ENCODE peak calls at places on chromosomes 3 and 15, in ten cellular contexts. W is Daoy; G is fibroblast of pulmonary artery; M is fibroblast of lung; D is activated naive CD4-positive, alpha-beta T cell; J is midbrain; R is NCI-H1105 treated with DMSO at 0.1 percent for 48 hours; N is AG08396; X is Peyer's patch; L is activated CD4-positive, CD25-positive, alpha-beta regulatory T cell treated with anti-CD3 and anti-CD28 coated beads, Interleukin-2, amount 50 U/mL, for 16 hours. I is an unnamed sample.

GRCh38 chr3:156790141-156790540 is 36.0 kb upstream of the LEKR1 start:
- DNase-seq in J (no peak), L (no peak), N (no peak), G (peak; percentile 22), X (no peak), W (no peak), D (no peak), M (peak; percentile 67), R (no peak), I (no peak)

GRCh38 chr3:40631341-40631995 is 106.7 kb downstream of the ZNF621 start:
- DNase-seq in G (no peak), X (no peak), R (no peak), L (no peak), N (no peak), D (no peak), J (no peak), W (no peak), M (no peak), I (no peak)

GRCh38 chr15:81480645-81481053 is 106.6 kb upstream of the TMC3 start:
- DNase-seq in R (peak; percentile 32), M (peak; percentile 39), G (peak; percentile 77), D (no peak), J (peak; percentile 79), L (no peak), W (peak; percentile 30), X (no peak), N (peak; percentile 24), I (no peak)

GRCh38 chr3:119279101-119279554 is 15.1 kb upstream of the ARHGAP31 start:
- DNase-seq in G (peak; percentile 60), X (no peak), M (no peak), J (peak; percentile 58), N (no peak), D (no peak), R (peak; percentile 28), W (peak; percentile 36), L (no peak), I (no peak)

GRCh38 chr3:146334151-146334550 is 83.2 kb upstream of the PLSCR4 start:
- DNase-seq in R (no peak), J (no peak), G (peak; percentile 67), M (peak; percentile 25), X (no peak), D (no peak), W (peak; percentile 16), L (no peak), N (no peak), I (no peak)

GRCh38 chr3:177679568-177680441 is 482.5 kb upstream of the TBL1XR1 start:
- DNase-seq in D (no peak), R (no peak), W (peak; percentile 85), M (peak; percentile 90), X (no peak), G (peak; percentile 49), L (no peak), J (no peak), N (no peak), I (no peak)

GRCh38 chr3:144221771-144222170 is 250.1 kb downstream of the DIPK2A start:
- DNase-seq in D (no peak), X (no peak), N (no peak), R (peak; percentile 99), M (no peak), G (no peak), J (no peak), W (no peak), L (no peak), I (no peak)

GRCh38 chr3:69385723-69386483 is at the start of gene FRMD4B:
- DNase-seq in X (peak; percentile 64), G (peak; percentile 19), N (peak; percentile 38), D (no peak), R (peak; percentile 38), L (no peak), W (peak; percentile 61), J (peak; percentile 92), M (peak; percentile 24), I (peak; percentile 24)

GRCh38 chr3:185328324-185329004 is 34.5 kb upstream of the MAP3K13 start:
- DNase-seq in J (no peak), G (no peak), L (no peak), D (no peak), R (no peak), N (no peak), W (no peak), X (peak; percentile 60), M (no peak), I (no peak)

GRCh38 chr3:58051196-58051595 is 43.0 kb downstream of the FLNB start:
- DNase-seq in N (no peak), L (no peak), M (peak; percentile 94), X (no peak), R (no peak), D (no peak), W (peak; percentile 80), G (peak; percentile 92), J (no peak), I (no peak)

GRCh38 chr3:183370391-183370790 is 58.0 kb downstream of the MCF2L2 start:
- DNase-seq in N (no peak), G (peak; percentile 79), D (no peak), X (no peak), J (no peak), W (no peak), R (no peak), M (no peak), L (no peak), I (no peak)

GRCh38 chr15:70266412-70267089 is 168.8 kb upstream of the TLE3 start:
- DNase-seq in J (peak; percentile 63), W (peak; percentile 76), D (no peak), L (no peak), N (no peak), M (peak; percentile 55), R (peak; percentile 12), X (no peak), G (peak; percentile 91), I (no peak)

GRCh38 chr3:159928692-159929091 is 59.9 kb upstream of the IL12A start:
- DNase-seq in R (no peak), D (no peak), J (no peak), L (no peak), G (peak; percentile 85), X (no peak), M (peak; percentile 99), N (peak; percentile 81), W (peak; percentile 93), I (peak; percentile 77)

GRCh38 chr3:172530566-172530965 is 7.3 kb upstream of the TNFSF10 start:
- DNase-seq in W (no peak), M (peak; percentile 82), X (no peak), J (no peak), L (no peak), D (no peak), R (no peak), G (peak; percentile 63), N (no peak), I (no peak)

GRCh38 chr3:194996746-194997145 is 274.2 kb downstream of the XXYLT1 start:
- DNase-seq in N (no peak), J (no peak), D (no peak), G (no peak), R (no peak), L (no peak), M (no peak), W (no peak), X (no peak), I (no peak)

GRCh38 chr3:120652281-120652680 is 29.8 kb downstream of the HGD start:
- DNase-seq in G (no peak), L (no peak), X (no peak), N (no peak), W (no peak), M (no peak), D (no peak), R (no peak), J (no peak), I (no peak)

GRCh38 chr3:141608438-141608837 is 121.6 kb downstream of the RASA2 start:
- DNase-seq in W (no peak), X (no peak), D (no peak), M (no peak), J (no peak), L (no peak), N (no peak), R (no peak), G (peak; percentile 29), I (no peak)

GRCh38 chr15:45378149-45378912 is at the start of gene GATM:
- DNase-seq in J (peak; percentile 91), G (peak; percentile 80), L (no peak), X (peak; percentile 82), N (peak; percentile 92), R (no peak), D (no peak), W (peak; percentile 90), M (peak; percentile 85), I (peak; percentile 38)

GRCh38 chr3:177195941-177196472 is 1.3 kb downstream of the TBL1XR1 start:
- DNase-seq in J (peak; percentile 39), N (no peak), D (no peak), L (no peak), R (peak; percentile 66), G (no peak), M (no peak), X (no peak), W (peak; percentile 17), I (no peak)

GRCh38 chr3:25547928-25548327 is 116.8 kb downstream of the TOP2B start:
- DNase-seq in D (no peak), R (no peak), L (no peak), J (no peak), G (no peak), W (no peak), N (no peak), X (no peak), M (peak; percentile 53), I (no peak)

GRCh38 chr3:97235611-97236315 is 421.4 kb downstream of the EPHA6 start:
- DNase-seq in X (no peak), W (no peak), M (no peak), L (no peak), G (no peak), J (no peak), D (no peak), N (no peak), R (no peak), I (no peak)

GRCh38 chr3:65170357-65171090 is 482.7 kb upstream of the ADAMTS9 start:
- DNase-seq in L (no peak), J (peak; percentile 33), N (peak; percentile 67), R (no peak), D (no peak), W (peak; percentile 27), G (peak; percentile 96), M (peak; percentile 95), X (peak; percentile 51), I (no peak)

GRCh38 chr3:123027292-123028232 is at the start of gene SEMA5B:
- DNase-seq in G (no peak), M (peak; percentile 20), N (peak; percentile 55), J (peak; percentile 35), W (peak; percentile 47), X (peak; percentile 57), L (no peak), D (no peak), R (peak; percentile 61), I (no peak)

GRCh38 chr15:87369269-87369668 is 887.3 kb downstream of the NTRK3 start:
- DNase-seq in L (no peak), W (peak; percentile 76), G (peak; percentile 90), M (peak; percentile 99), R (no peak), X (no peak), D (no peak), J (no peak), N (peak; percentile 42), I (no peak)

GRCh38 chr3:52593103-52593502 is 56.7 kb downstream of the UQCC5 start:
- DNase-seq in M (no peak), R (no peak), G (no peak), J (no peak), W (no peak), X (no peak), N (no peak), D (no peak), L (no peak), I (no peak)

GRCh38 chr3:37967252-37967881 is 23.2 kb upstream of the VILL start:
- DNase-seq in G (peak; percentile 78), J (peak; percentile 58), N (peak; percentile 74), R (peak; percentile 11), M (peak; percentile 48), X (peak; percentile 79), L (peak; percentile 9), W (peak; percentile 46), D (peak; percentile 10), I (no peak)

GRCh38 chr15:70491183-70491621 is 272.2 kb downstream of the UACA start:
- DNase-seq in L (no peak), J (no peak), X (peak; percentile 39), M (peak; percentile 73), N (no peak), R (no peak), D (no peak), W (no peak), G (no peak), I (no peak)

GRCh38 chr3:120559228-120560061 is 36.7 kb upstream of the NDUFB4 start:
- DNase-seq in L (no peak), X (no peak), J (peak; percentile 25), M (peak; percentile 87), D (no peak), R (peak; percentile 70), W (peak; percentile 88), G (peak; percentile 70), N (no peak), I (no peak)

I was measured in GOT3.